ENCODE peak calls at places on chromosomes 5 and 9, in six cellular contexts. One of them, this sample, is unnamed.

GRCh38 chr9:35051069-35051967 is 21.1 kb downstream of the VCP start:
- DNase-seq in ACHN: peak
- DNase-seq in astrocyte of the spinal cord: peak
- DNase-seq in iris pigment epithelial cell: peak
- DNase-seq in stimulated activated CD4-positive, alpha-beta T cell treated with anti-CD3 and anti-CD28 coated beads, Interleukin-15, amount 100 ng/mL, for 1 hour: peak
- DNase-seq in memory B cell: peak
- DNase-seq in this sample: no peak

GRCh38 chr5:94968507-94969095 is 316.3 kb downstream of the MCTP1 start:
- DNase-seq in ACHN: peak
- DNase-seq in astrocyte of the spinal cord: peak
- DNase-seq in iris pigment epithelial cell: peak
- DNase-seq in stimulated activated CD4-positive, alpha-beta T cell treated with anti-CD3 and anti-CD28 coated beads, Interleukin-15, amount 100 ng/mL, for 1 hour: no peak
- DNase-seq in memory B cell: no peak
- DNase-seq in this sample: peak

GRCh38 chr5:124074500-124074899 is 562.5 kb downstream of the CSNK1G3 start:
- DNase-seq in ACHN: no peak
- DNase-seq in astrocyte of the spinal cord: no peak
- DNase-seq in iris pigment epithelial cell: no peak
- DNase-seq in stimulated activated CD4-positive, alpha-beta T cell treated with anti-CD3 and anti-CD28 coated beads, Interleukin-15, amount 100 ng/mL, for 1 hour: no peak
- DNase-seq in memory B cell: no peak
- DNase-seq in this sample: no peak

GRCh38 chr9:93119953-93120845 is 13.9 kb downstream of the NINJ1 start:
- DNase-seq in ACHN: peak
- DNase-seq in astrocyte of the spinal cord: peak
- DNase-seq in iris pigment epithelial cell: peak
- DNase-seq in stimulated activated CD4-positive, alpha-beta T cell treated with anti-CD3 and anti-CD28 coated beads, Interleukin-15, amount 100 ng/mL, for 1 hour: no peak
- DNase-seq in memory B cell: no peak
- DNase-seq in this sample: peak

GRCh38 chr5:852018-852417 is 1.2 kb upstream of the ZDHHC11 start:
- DNase-seq in ACHN: no peak
- DNase-seq in astrocyte of the spinal cord: no peak
- DNase-seq in iris pigment epithelial cell: no peak
- DNase-seq in stimulated activated CD4-positive, alpha-beta T cell treated with anti-CD3 and anti-CD28 coated beads, Interleukin-15, amount 100 ng/mL, for 1 hour: no peak
- DNase-seq in memory B cell: no peak
- DNase-seq in this sample: no peak

GRCh38 chr5:126363658-126364057 is 59.6 kb upstream of the GRAMD2B start:
- DNase-seq in ACHN: no peak
- DNase-seq in astrocyte of the spinal cord: no peak
- DNase-seq in iris pigment epithelial cell: peak
- DNase-seq in stimulated activated CD4-positive, alpha-beta T cell treated with anti-CD3 and anti-CD28 coated beads, Interleukin-15, amount 100 ng/mL, for 1 hour: no peak
- DNase-seq in memory B cell: no peak
- DNase-seq in this sample: no peak

GRCh38 chr5:1757511-1757910 is 42.1 kb downstream of the MRPL36 start:
- DNase-seq in ACHN: no peak
- DNase-seq in astrocyte of the spinal cord: no peak
- DNase-seq in iris pigment epithelial cell: no peak
- DNase-seq in stimulated activated CD4-positive, alpha-beta T cell treated with anti-CD3 and anti-CD28 coated beads, Interleukin-15, amount 100 ng/mL, for 1 hour: no peak
- DNase-seq in memory B cell: no peak
- DNase-seq in this sample: no peak

GRCh38 chr5:133510634-133511262 is 101.6 kb downstream of the FSTL4 start:
- DNase-seq in ACHN: no peak
- DNase-seq in astrocyte of the spinal cord: no peak
- DNase-seq in iris pigment epithelial cell: no peak
- DNase-seq in stimulated activated CD4-positive, alpha-beta T cell treated with anti-CD3 and anti-CD28 coated beads, Interleukin-15, amount 100 ng/mL, for 1 hour: no peak
- DNase-seq in memory B cell: no peak
- DNase-seq in this sample: no peak

GRCh38 chr5:14902826-14903560 is 31.4 kb upstream of the ANKH start:
- DNase-seq in ACHN: no peak
- DNase-seq in astrocyte of the spinal cord: no peak
- DNase-seq in iris pigment epithelial cell: no peak
- DNase-seq in stimulated activated CD4-positive, alpha-beta T cell treated with anti-CD3 and anti-CD28 coated beads, Interleukin-15, amount 100 ng/mL, for 1 hour: no peak
- DNase-seq in memory B cell: no peak
- DNase-seq in this sample: no peak

GRCh38 chr5:103942587-103943186 is 380.1 kb upstream of the NUDT12 start:
- DNase-seq in ACHN: no peak
- DNase-seq in astrocyte of the spinal cord: no peak
- DNase-seq in iris pigment epithelial cell: no peak
- DNase-seq in stimulated activated CD4-positive, alpha-beta T cell treated with anti-CD3 and anti-CD28 coated beads, Interleukin-15, amount 100 ng/mL, for 1 hour: no peak
- DNase-seq in memory B cell: no peak
- DNase-seq in this sample: no peak

GRCh38 chr5:78507531-78507930 is 141.0 kb downstream of the LHFPL2 start:
- DNase-seq in ACHN: no peak
- DNase-seq in astrocyte of the spinal cord: no peak
- DNase-seq in iris pigment epithelial cell: no peak
- DNase-seq in stimulated activated CD4-positive, alpha-beta T cell treated with anti-CD3 and anti-CD28 coated beads, Interleukin-15, amount 100 ng/mL, for 1 hour: no peak
- DNase-seq in memory B cell: no peak
- DNase-seq in this sample: no peak

GRCh38 chr9:81787747-81788632 is 98.6 kb upstream of the TLE1 start:
- DNase-seq in ACHN: peak
- DNase-seq in astrocyte of the spinal cord: peak
- DNase-seq in iris pigment epithelial cell: peak
- DNase-seq in stimulated activated CD4-positive, alpha-beta T cell treated with anti-CD3 and anti-CD28 coated beads, Interleukin-15, amount 100 ng/mL, for 1 hour: no peak
- DNase-seq in memory B cell: no peak
- DNase-seq in this sample: no peak